ENCODE peak calls at places on chromosomes 2 and 18, in five cellular contexts. One of them, this sample, is unnamed.

GRCh38 chr2:143205106-143205764 is 76.0 kb downstream of the ARHGAP15 start:
- DNase-seq in left ventricle myocardium superior: no peak
- DNase-seq in skeletal muscle cell: no peak
- DNase-seq in stimulated activated CD4-positive, alpha-beta T cell treated with anti-CD3 and anti-CD28 coated beads, Interleukin-2, amount 100 ng/mL, for 24 hours: no peak
- DNase-seq in T-helper 17 cell: no peak
- DNase-seq in this sample: no peak

GRCh38 chr2:191225126-191225525 is 20.1 kb upstream of the MYO1B start:
- DNase-seq in skeletal muscle cell: no peak
- DNase-seq in T-helper 17 cell: no peak
- DNase-seq in left ventricle myocardium superior: no peak
- DNase-seq in stimulated activated CD4-positive, alpha-beta T cell treated with anti-CD3 and anti-CD28 coated beads, Interleukin-2, amount 100 ng/mL, for 24 hours: no peak
- DNase-seq in this sample: no peak

GRCh38 chr2:143246815-143247744 is 117.9 kb downstream of the ARHGAP15 start:
- DNase-seq in skeletal muscle cell: no peak
- DNase-seq in T-helper 17 cell: no peak
- DNase-seq in left ventricle myocardium superior: peak; percentile 23
- DNase-seq in stimulated activated CD4-positive, alpha-beta T cell treated with anti-CD3 and anti-CD28 coated beads, Interleukin-2, amount 100 ng/mL, for 24 hours: peak; percentile 22
- DNase-seq in this sample: no peak

GRCh38 chr2:121427187-121427689 is 103.4 kb upstream of the RNU4ATAC start:
- DNase-seq in stimulated activated CD4-positive, alpha-beta T cell treated with anti-CD3 and anti-CD28 coated beads, Interleukin-2, amount 100 ng/mL, for 24 hours: no peak
- DNase-seq in T-helper 17 cell: no peak
- DNase-seq in left ventricle myocardium superior: no peak
- DNase-seq in skeletal muscle cell: no peak
- DNase-seq in this sample: no peak

GRCh38 chr2:94762600-94762999 is 108.6 kb upstream of the TEKT4 start:
- DNase-seq in skeletal muscle cell: no peak
- DNase-seq in stimulated activated CD4-positive, alpha-beta T cell treated with anti-CD3 and anti-CD28 coated beads, Interleukin-2, amount 100 ng/mL, for 24 hours: no peak
- DNase-seq in T-helper 17 cell: no peak
- DNase-seq in left ventricle myocardium superior: no peak
- DNase-seq in this sample: no peak

GRCh38 chr2:54013996-54014395 is 43.2 kb upstream of the PSME4 start:
- DNase-seq in skeletal muscle cell: no peak
- DNase-seq in T-helper 17 cell: no peak
- DNase-seq in left ventricle myocardium superior: no peak
- DNase-seq in stimulated activated CD4-positive, alpha-beta T cell treated with anti-CD3 and anti-CD28 coated beads, Interleukin-2, amount 100 ng/mL, for 24 hours: no peak
- DNase-seq in this sample: no peak

GRCh38 chr2:204264746-204265145 is 280.5 kb upstream of the PARD3B start:
- DNase-seq in stimulated activated CD4-positive, alpha-beta T cell treated with anti-CD3 and anti-CD28 coated beads, Interleukin-2, amount 100 ng/mL, for 24 hours: no peak
- DNase-seq in T-helper 17 cell: no peak
- DNase-seq in left ventricle myocardium superior: no peak
- DNase-seq in skeletal muscle cell: no peak
- DNase-seq in this sample: no peak

GRCh38 chr18:41396211-41396610 is 558.8 kb upstream of the PIK3C3 start:
- DNase-seq in T-helper 17 cell: no peak
- DNase-seq in stimulated activated CD4-positive, alpha-beta T cell treated with anti-CD3 and anti-CD28 coated beads, Interleukin-2, amount 100 ng/mL, for 24 hours: no peak
- DNase-seq in left ventricle myocardium superior: no peak
- DNase-seq in skeletal muscle cell: no peak
- DNase-seq in this sample: no peak

GRCh38 chr2:217988840-217989204 is 14.0 kb downstream of the TNS1 start:
- DNase-seq in skeletal muscle cell: no peak
- DNase-seq in stimulated activated CD4-positive, alpha-beta T cell treated with anti-CD3 and anti-CD28 coated beads, Interleukin-2, amount 100 ng/mL, for 24 hours: no peak
- DNase-seq in left ventricle myocardium superior: no peak
- DNase-seq in T-helper 17 cell: no peak
- DNase-seq in this sample: no peak

GRCh38 chr2:138502253-138503086 is 900 bp downstream of the SPOPL start:
- DNase-seq in left ventricle myocardium superior: no peak
- DNase-seq in stimulated activated CD4-positive, alpha-beta T cell treated with anti-CD3 and anti-CD28 coated beads, Interleukin-2, amount 100 ng/mL, for 24 hours: no peak
- DNase-seq in T-helper 17 cell: no peak
- DNase-seq in skeletal muscle cell: no peak
- DNase-seq in this sample: no peak

GRCh38 chr2:235095569-235095968 is 143.8 kb downstream of the SH3BP4 start:
- DNase-seq in skeletal muscle cell: no peak
- DNase-seq in left ventricle myocardium superior: no peak
- DNase-seq in T-helper 17 cell: no peak
- DNase-seq in stimulated activated CD4-positive, alpha-beta T cell treated with anti-CD3 and anti-CD28 coated beads, Interleukin-2, amount 100 ng/mL, for 24 hours: no peak
- DNase-seq in this sample: no peak

GRCh38 chr18:21735452-21736015 is 5.1 kb upstream of the MIB1 start:
- DNase-seq in stimulated activated CD4-positive, alpha-beta T cell treated with anti-CD3 and anti-CD28 coated beads, Interleukin-2, amount 100 ng/mL, for 24 hours: peak; percentile 39
- DNase-seq in left ventricle myocardium superior: peak; percentile 38
- DNase-seq in skeletal muscle cell: no peak
- DNase-seq in T-helper 17 cell: peak; percentile 37
- DNase-seq in this sample: no peak

GRCh38 chr2:81334046-81334445 is 1029.5 kb upstream of the LRRTM1 start:
- DNase-seq in stimulated activated CD4-positive, alpha-beta T cell treated with anti-CD3 and anti-CD28 coated beads, Interleukin-2, amount 100 ng/mL, for 24 hours: no peak
- DNase-seq in skeletal muscle cell: no peak
- DNase-seq in T-helper 17 cell: no peak
- DNase-seq in left ventricle myocardium superior: no peak
- DNase-seq in this sample: no peak

GRCh38 chr18:63224574-63224973 is 95.0 kb downstream of the BCL2 start:
- DNase-seq in T-helper 17 cell: no peak
- DNase-seq in left ventricle myocardium superior: no peak
- DNase-seq in stimulated activated CD4-positive, alpha-beta T cell treated with anti-CD3 and anti-CD28 coated beads, Interleukin-2, amount 100 ng/mL, for 24 hours: peak; percentile 48
- DNase-seq in skeletal muscle cell: no peak
- DNase-seq in this sample: no peak

GRCh38 chr2:152407204-152407721 is 72.3 kb downstream of the FMNL2 start:
- DNase-seq in left ventricle myocardium superior: peak; percentile 42
- DNase-seq in stimulated activated CD4-positive, alpha-beta T cell treated with anti-CD3 and anti-CD28 coated beads, Interleukin-2, amount 100 ng/mL, for 24 hours: peak; percentile 11
- DNase-seq in skeletal muscle cell: no peak
- DNase-seq in T-helper 17 cell: no peak
- DNase-seq in this sample: no peak

GRCh38 chr2:169734172-169734847 is 678 bp downstream of the KLHL23 start:
- DNase-seq in skeletal muscle cell: no peak
- DNase-seq in left ventricle myocardium superior: peak; percentile 48
- DNase-seq in stimulated activated CD4-positive, alpha-beta T cell treated with anti-CD3 and anti-CD28 coated beads, Interleukin-2, amount 100 ng/mL, for 24 hours: peak; percentile 40
- DNase-seq in T-helper 17 cell: no peak
- DNase-seq in this sample: no peak

GRCh38 chr2:225400060-225400511 is 576 bp downstream of the NYAP2 start:
- DNase-seq in stimulated activated CD4-positive, alpha-beta T cell treated with anti-CD3 and anti-CD28 coated beads, Interleukin-2, amount 100 ng/mL, for 24 hours: no peak
- DNase-seq in skeletal muscle cell: peak; percentile 11
- DNase-seq in left ventricle myocardium superior: no peak
- DNase-seq in T-helper 17 cell: no peak
- DNase-seq in this sample: no peak

GRCh38 chr2:72237549-72237948 is 89.9 kb upstream of the CYP26B1 start:
- DNase-seq in left ventricle myocardium superior: no peak
- DNase-seq in T-helper 17 cell: no peak
- DNase-seq in skeletal muscle cell: no peak
- DNase-seq in stimulated activated CD4-positive, alpha-beta T cell treated with anti-CD3 and anti-CD28 coated beads, Interleukin-2, amount 100 ng/mL, for 24 hours: no peak
- DNase-seq in this sample: no peak

GRCh38 chr18:32049393-32050161 is 31.0 kb downstream of the RNF125 start:
- DNase-seq in skeletal muscle cell: no peak
- DNase-seq in T-helper 17 cell: no peak
- DNase-seq in stimulated activated CD4-positive, alpha-beta T cell treated with anti-CD3 and anti-CD28 coated beads, Interleukin-2, amount 100 ng/mL, for 24 hours: peak; percentile 52
- DNase-seq in left ventricle myocardium superior: peak; percentile 45
- DNase-seq in this sample: peak; percentile 73

GRCh38 chr2:508121-508520 is 169.1 kb downstream of the TMEM18 start:
- DNase-seq in T-helper 17 cell: no peak
- DNase-seq in stimulated activated CD4-positive, alpha-beta T cell treated with anti-CD3 and anti-CD28 coated beads, Interleukin-2, amount 100 ng/mL, for 24 hours: no peak
- DNase-seq in skeletal muscle cell: no peak
- DNase-seq in left ventricle myocardium superior: no peak
- DNase-seq in this sample: no peak

GRCh38 chr18:45457933-45458332 is 157.3 kb upstream of the SLC14A2 start:
- DNase-seq in stimulated activated CD4-positive, alpha-beta T cell treated with anti-CD3 and anti-CD28 coated beads, Interleukin-2, amount 100 ng/mL, for 24 hours: no peak
- DNase-seq in left ventricle myocardium superior: no peak
- DNase-seq in T-helper 17 cell: no peak
- DNase-seq in skeletal muscle cell: no peak
- DNase-seq in this sample: no peak

GRCh38 chr2:101962243-101962809 is 29.4 kb upstream of the IL1R2 start:
- DNase-seq in stimulated activated CD4-positive, alpha-beta T cell treated with anti-CD3 and anti-CD28 coated beads, Interleukin-2, amount 100 ng/mL, for 24 hours: no peak
- DNase-seq in skeletal muscle cell: no peak
- DNase-seq in T-helper 17 cell: no peak
- DNase-seq in left ventricle myocardium superior: no peak
- DNase-seq in this sample: no peak

GRCh38 chr18:55509631-55510372 is 78.2 kb downstream of the TCF4 start:
- DNase-seq in stimulated activated CD4-positive, alpha-beta T cell treated with anti-CD3 and anti-CD28 coated beads, Interleukin-2, amount 100 ng/mL, for 24 hours: no peak
- DNase-seq in T-helper 17 cell: no peak
- DNase-seq in skeletal muscle cell: peak; percentile 83
- DNase-seq in left ventricle myocardium superior: no peak
- DNase-seq in this sample: no peak

GRCh38 chr18:23209031-23209430 is 73.7 kb downstream of the CABLES1 start:
- DNase-seq in stimulated activated CD4-positive, alpha-beta T cell treated with anti-CD3 and anti-CD28 coated beads, Interleukin-2, amount 100 ng/mL, for 24 hours: no peak
- DNase-seq in skeletal muscle cell: no peak
- DNase-seq in left ventricle myocardium superior: no peak
- DNase-seq in T-helper 17 cell: no peak
- DNase-seq in this sample: no peak

GRCh38 chr2:239765076-239765845 is 259.9 kb downstream of the NDUFA10 start:
- DNase-seq in left ventricle myocardium superior: no peak
- DNase-seq in skeletal muscle cell: no peak
- DNase-seq in stimulated activated CD4-positive, alpha-beta T cell treated with anti-CD3 and anti-CD28 coated beads, Interleukin-2, amount 100 ng/mL, for 24 hours: no peak
- DNase-seq in T-helper 17 cell: no peak
- DNase-seq in this sample: no peak